ENCODE peak calls at places on chromosomes 2 and 18, in nine cellular contexts. W is thoracic aorta, O is BJ, E is right atrium auricular region, A is spleen, I is BE2C, J is HCT116, D is brain microvascular endothelial cell, G is ovary. K is an unnamed sample. For H3K36me3, the result is how much of the 10 kb centered on the place peaks cover.

GRCh38 chr2:71851094-71851755 is 296.4 kb downstream of the CYP26B1 start:
- DNase-seq in I (no peak), G (no peak), D (no peak), A (no peak), J (no peak), E (peak), W (no peak), O (no peak), K (no peak)

GRCh38 chr2:217283505-217283904 is 423.6 kb upstream of the TNP1 start:
- DNase-seq in A (no peak), I (no peak), E (no peak), J (no peak), O (no peak), D (no peak), G (no peak), W (no peak), K (no peak)

GRCh38 chr2:118774458-118775133 is 72.9 kb downstream of the EN1 start:
- DNase-seq in W (no peak), J (no peak), A (peak), I (peak), E (no peak), G (peak), O (no peak), D (peak), K (peak)

GRCh38 chr2:124091721-124092120 is 66.6 kb downstream of the CNTNAP5 start:
- DNase-seq in W (no peak), A (no peak), E (no peak), G (no peak), O (no peak), I (no peak), J (no peak), D (no peak), K (no peak)

GRCh38 chr2:144402282-144402681 is 117.6 kb downstream of the ZEB2 start:
- DNase-seq in A (no peak), I (no peak), O (no peak), E (no peak), W (no peak), G (peak), J (no peak), D (no peak), K (no peak)

GRCh38 chr2:74571058-74571457 is 16.5 kb downstream of the DOK1 start:
- DNase-seq in O (no peak), E (no peak), D (no peak), J (no peak), I (no peak), G (no peak), A (no peak), W (no peak), K (no peak)

GRCh38 chr18:49305688-49306336 is 154.6 kb downstream of the DYM start:
- DNase-seq in A (no peak), E (no peak), O (no peak), I (no peak), W (no peak), G (no peak), J (no peak), D (no peak), K (no peak)

GRCh38 chr2:48391576-48391975 is 138.4 kb upstream of the STON1 start:
- DNase-seq in O (no peak), W (no peak), D (no peak), I (no peak), G (no peak), J (no peak), E (no peak), A (no peak), K (no peak)

GRCh38 chr2:206570199-206570598 is 72.1 kb upstream of the FAM237A start:
- DNase-seq in A (no peak), O (no peak), W (no peak), I (no peak), D (no peak), G (no peak), E (no peak), J (no peak), K (no peak)

GRCh38 chr2:209191139-209191538 is 232.7 kb upstream of the MAP2 start:
- DNase-seq in W (no peak), O (no peak), A (no peak), I (peak), G (no peak), E (no peak), D (no peak), J (no peak), K (no peak)

GRCh38 chr2:217248312-217248935 is 388.6 kb upstream of the TNP1 start:
- DNase-seq in A (no peak), J (no peak), I (peak), O (no peak), E (no peak), D (no peak), W (no peak), G (peak), K (peak)

GRCh38 chr2:198657520-198658121 is 800.1 kb downstream of the SATB2 start:
- DNase-seq in W (no peak), O (no peak), I (peak), D (peak), A (no peak), J (peak), E (no peak), G (no peak), K (no peak)

GRCh38 chr2:234198976-234199375 is 148.5 kb downstream of the SPP2 start:
- DNase-seq in O (no peak), G (no peak), W (no peak), A (no peak), I (no peak), E (no peak), J (no peak), D (peak), K (no peak)

GRCh38 chr2:163808406-163808805 is 72.6 kb upstream of the FIGN start:
- DNase-seq in O (no peak), E (no peak), D (no peak), I (no peak), G (no peak), W (no peak), A (no peak), J (no peak), K (no peak)

GRCh38 chr2:100554788-100555407 is 7.9 kb upstream of the PDCL3 start:
- DNase-seq in I (no peak), E (no peak), O (no peak), D (no peak), W (no peak), G (no peak), J (no peak), A (peak), K (no peak)

GRCh38 chr18:63895190-63895589 is 7.7 kb downstream of the SERPINB2 start:
- DNase-seq in O (no peak), J (no peak), E (no peak), D (no peak), I (no peak), G (no peak), W (no peak), A (no peak), K (no peak)

GRCh38 chr2:19351499-19351898 is 6.9 kb downstream of the OSR1 start:
- DNase-seq in O (no peak), E (no peak), A (no peak), J (no peak), G (no peak), I (no peak), W (no peak), D (no peak), K (no peak)

GRCh38 chr2:26666671-26667070 is 25.5 kb upstream of the CIB4 start:
- DNase-seq in E (no peak), J (no peak), W (no peak), A (no peak), D (no peak), O (no peak), I (no peak), G (no peak), K (no peak)

GRCh38 chr2:219358170-219359075 is 25.9 kb upstream of the RESP18 start:
- DNase-seq in E (no peak), D (no peak), J (no peak), A (no peak), O (no peak), W (no peak), I (no peak), G (no peak), K (no peak)

GRCh38 chr2:119182046-119182445 is 23.5 kb upstream of the C1QL2 start:
- DNase-seq in E (no peak), G (no peak), O (no peak), D (no peak), J (no peak), I (no peak), W (no peak), A (no peak), K (no peak)

GRCh38 chr18:30889582-30890301 is 152.8 kb downstream of the DSC3 start:
- DNase-seq in W (no peak), G (no peak), J (peak), A (no peak), D (peak), O (no peak), E (no peak), I (no peak), K (no peak)

GRCh38 chr2:187709063-187709462 is 154.8 kb upstream of the TFPI start:
- DNase-seq in I (no peak), W (no peak), G (no peak), J (no peak), O (no peak), E (no peak), D (no peak), A (no peak), K (no peak)

GRCh38 chr2:40095003-40095402 is 315.9 kb upstream of the THUMPD2 start:
- DNase-seq in J (no peak), W (no peak), D (peak), G (no peak), E (no peak), I (no peak), A (no peak), O (no peak), K (no peak)
- TF ChIP-seq CTCF in J (no peak), W (no peak), D (no peak), G (no peak), E (no peak), I (no peak), A (no peak), O (no peak), K (no peak)

GRCh38 chr2:139353874-139354273 is 573.7 kb upstream of the NXPH2 start:
- DNase-seq in A (no peak), D (no peak), G (no peak), I (peak), O (no peak), W (no peak), E (no peak), J (no peak), K (no peak)
- H3K36me3 ChIP-seq in A (under half), D (under half), G (under half), I (under half), O (under half), W (under half), E (under half), J (under half), K (under half)

GRCh38 chr2:3626817-3627499 is 31.0 kb upstream of the ALLC start:
- DNase-seq in W (no peak), G (no peak), I (no peak), E (no peak), O (no peak), A (peak), D (no peak), J (no peak), K (peak)
- TF ChIP-seq CTCF in W (no peak), G (no peak), I (no peak), E (no peak), O (peak), A (no peak), D (no peak), J (peak), K (no peak)

DNA sequence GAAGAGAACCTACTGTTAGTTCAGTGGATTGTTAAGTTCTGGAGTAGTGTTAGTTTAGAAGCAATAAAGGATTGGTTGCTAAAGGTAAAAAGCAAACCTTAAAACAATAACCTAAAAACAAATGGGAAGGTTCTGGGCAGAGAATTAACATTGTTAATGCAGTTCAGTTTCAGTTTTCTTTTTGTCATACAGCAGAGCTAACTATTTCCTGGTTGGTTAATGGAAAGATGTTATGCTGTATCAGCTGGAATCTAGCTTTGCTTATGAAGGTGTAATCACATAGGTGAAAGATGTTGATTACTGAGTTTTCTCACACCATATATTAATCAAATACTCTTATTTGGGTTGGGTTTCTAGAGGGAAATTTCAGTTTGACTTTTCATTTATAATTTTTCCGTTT is 23.8 kb downstream of the SMAD4 start:
- DNase-seq in W (no peak), D (no peak), E (no peak), J (no peak), O (no peak), I (no peak), A (no peak), G (no peak), K (no peak)
- H3K36me3 ChIP-seq in W (under half), D (under half), E (under half), J (under half), O (under half), I (under half), A (under half), G (under half), K (half or more)

K was measured in stomach.